ENCODE peak calls at places on chromosomes 7 and 10, in eight cellular contexts. Q, Z, E, T, O, I, K and G are unnamed samples.

GRCh38 chr10:122662231-122662630 is 37.4 kb downstream of the C10orf120 start:
- DNase-seq in Q (no peak), Z (no peak), E (no peak), T (no peak), O (no peak), I (no peak), K (no peak), G (no peak)

GRCh38 chr7:38374507-38374906 is 101.1 kb upstream of the TARP start:
- DNase-seq in Q (no peak), Z (peak), E (peak), T (no peak), O (peak), I (peak), K (no peak), G (no peak)

GRCh38 chr7:98761225-98761624 is 108.6 kb downstream of the TMEM130 start:
- DNase-seq in Q (no peak), Z (no peak), E (no peak), T (no peak), O (no peak), I (no peak), K (no peak), G (no peak)

GRCh38 chr7:51274001-51274400 is 42.6 kb downstream of the COBL start:
- DNase-seq in Q (no peak), Z (no peak), E (no peak), T (no peak), O (no peak), I (no peak), K (no peak), G (no peak)

GRCh38 chr10:114271779-114272167 is 32.7 kb downstream of the VWA2 start:
- DNase-seq in Q (no peak), Z (peak), E (no peak), T (no peak), O (peak), I (no peak), K (no peak), G (no peak)

GRCh38 chr7:291302-292092 is 1.5 kb downstream of the FOXL3 start:
- DNase-seq in Q (no peak), Z (peak), E (no peak), T (no peak), O (no peak), I (no peak), K (no peak), G (no peak)

GRCh38 chr10:108787932-108788331 is 1135.4 kb downstream of the XPNPEP1 start:
- DNase-seq in Q (no peak), Z (peak), E (no peak), T (no peak), O (no peak), I (no peak), K (no peak), G (no peak)

GRCh38 chr7:114606100-114606499 is 191.5 kb downstream of the FOXP2 start:
- DNase-seq in Q (no peak), Z (no peak), E (no peak), T (no peak), O (no peak), I (no peak), K (no peak), G (no peak)

GRCh38 chr7:49389866-49390265 is 383.6 kb upstream of the VWC2 start:
- DNase-seq in Q (no peak), Z (peak), E (no peak), T (no peak), O (no peak), I (no peak), K (no peak), G (no peak)

GRCh38 chr7:82562716-82563404 is 119.3 kb upstream of the CACNA2D1 start:
- DNase-seq in Q (no peak), Z (peak), E (no peak), T (no peak), O (no peak), I (no peak), K (no peak), G (no peak)